ENCODE peak calls at places on chromosomes 7 and 10, in seven cellular contexts. V, T, U, B, A, S and F are unnamed samples.
A peak's percentile ranks its signal among the peaks of the same experiment; 100 is the strongest.

GRCh38 chr10:50322075-50322474 is 70.8 kb upstream of the ASAH2 start:
- DNase-seq in V (peak; percentile 37), T (peak; percentile 15), U (peak; percentile 30), B (no peak), A (no peak), S (peak; percentile 4), F (no peak)

GRCh38 chr7:77475181-77475580 is 59.0 kb upstream of the GSAP start:
- DNase-seq in V (no peak), T (no peak), U (no peak), B (no peak), A (no peak), S (no peak), F (no peak)

GRCh38 chr7:91632234-91632947 is 248.1 kb downstream of the MTERF1 start:
- DNase-seq in V (no peak), T (no peak), U (no peak), B (no peak), A (no peak), S (no peak), F (no peak)

GRCh38 chr7:151598045-151598444 is 78.3 kb upstream of the RHEB start:
- DNase-seq in V (peak; percentile 90), T (peak; percentile 77), U (peak; percentile 37), B (no peak), A (no peak), S (no peak), F (no peak)

GRCh38 chr7:55187701-55188491 is 169.1 kb downstream of the EGFR start:
- DNase-seq in V (no peak), T (no peak), U (no peak), B (no peak), A (no peak), S (no peak), F (no peak)

GRCh38 chr10:33455029-33455428 is 120.6 kb upstream of the NRP1 start:
- DNase-seq in V (no peak), T (no peak), U (no peak), B (no peak), A (no peak), S (no peak), F (no peak)

GRCh38 chr10:14358886-14359573 is 28.3 kb upstream of the FRMD4A start:
- DNase-seq in V (peak; percentile 54), T (no peak), U (peak; percentile 91), B (no peak), A (no peak), S (no peak), F (peak; percentile 81)

GRCh38 chr7:45081670-45081974 is 7.1 kb downstream of the NACAD start:
- DNase-seq in V (no peak), T (no peak), U (no peak), B (no peak), A (no peak), S (no peak), F (no peak)

GRCh38 chr7:73879977-73880681 is 19.2 kb downstream of the TMEM270 start:
- DNase-seq in V (no peak), T (peak; percentile 75), U (no peak), B (no peak), A (no peak), S (no peak), F (peak; percentile 95)